ENCODE peak calls at places on chromosomes 13 and 19, in eight cellular contexts. One of them, this sample, is unnamed.

GRCh38 chr13:45769072-45769471 is 67.0 kb downstream of the CBY2 start:
- DNase-seq in H54: no peak
- DNase-seq in adrenal gland: no peak
- DNase-seq in body of pancreas: no peak
- DNase-seq in vagina: no peak
- DNase-seq in tibial nerve: no peak
- DNase-seq in lower leg skin: no peak
- DNase-seq in suprapubic skin: no peak
- DNase-seq in this sample: no peak

GRCh38 chr13:27024781-27025492 is 146.7 kb downstream of the USP12 start:
- DNase-seq in H54: no peak
- DNase-seq in adrenal gland: peak
- DNase-seq in body of pancreas: no peak
- DNase-seq in vagina: no peak
- DNase-seq in tibial nerve: no peak
- DNase-seq in lower leg skin: no peak
- DNase-seq in suprapubic skin: no peak
- DNase-seq in this sample: no peak

GRCh38 chr13:48567521-48568331 is 34.8 kb upstream of the RCBTB2 start:
- DNase-seq in H54: no peak
- DNase-seq in adrenal gland: peak
- DNase-seq in body of pancreas: no peak
- DNase-seq in vagina: no peak
- DNase-seq in tibial nerve: no peak
- DNase-seq in lower leg skin: no peak
- DNase-seq in suprapubic skin: no peak
- DNase-seq in this sample: no peak

GRCh38 chr19:18975864-18976263 is 34.8 kb upstream of the HOMER3 start:
- DNase-seq in H54: no peak
- DNase-seq in adrenal gland: no peak
- DNase-seq in body of pancreas: no peak
- DNase-seq in vagina: no peak
- DNase-seq in tibial nerve: no peak
- DNase-seq in lower leg skin: no peak
- DNase-seq in suprapubic skin: no peak
- DNase-seq in this sample: no peak

GRCh38 chr13:25218011-25218410 is 45.9 kb upstream of the AMER2 start:
- DNase-seq in H54: no peak
- DNase-seq in adrenal gland: no peak
- DNase-seq in body of pancreas: no peak
- DNase-seq in vagina: no peak
- DNase-seq in tibial nerve: no peak
- DNase-seq in lower leg skin: no peak
- DNase-seq in suprapubic skin: no peak
- DNase-seq in this sample: no peak

GRCh38 chr19:17671906-17672305 is 16.2 kb downstream of the UNC13A start:
- DNase-seq in H54: no peak
- DNase-seq in adrenal gland: no peak
- DNase-seq in body of pancreas: no peak
- DNase-seq in vagina: no peak
- DNase-seq in tibial nerve: no peak
- DNase-seq in lower leg skin: no peak
- DNase-seq in suprapubic skin: no peak
- DNase-seq in this sample: no peak

GRCh38 chr19:51807111-51807701 is 12.2 kb downstream of the FPR3 start:
- DNase-seq in H54: no peak
- DNase-seq in adrenal gland: peak
- DNase-seq in body of pancreas: no peak
- DNase-seq in vagina: no peak
- DNase-seq in tibial nerve: no peak
- DNase-seq in lower leg skin: no peak
- DNase-seq in suprapubic skin: no peak
- DNase-seq in this sample: no peak

GRCh38 chr13:70370924-70371323 is 262.7 kb upstream of the KLHL1 start:
- DNase-seq in H54: no peak
- DNase-seq in adrenal gland: no peak
- DNase-seq in body of pancreas: no peak
- DNase-seq in vagina: no peak
- DNase-seq in tibial nerve: no peak
- DNase-seq in lower leg skin: no peak
- DNase-seq in suprapubic skin: no peak
- DNase-seq in this sample: no peak

GRCh38 chr19:40424637-40425449 is 949 bp downstream of the SERTAD1 start:
- DNase-seq in H54: no peak
- DNase-seq in adrenal gland: no peak
- DNase-seq in body of pancreas: no peak
- DNase-seq in vagina: peak
- DNase-seq in tibial nerve: no peak
- DNase-seq in lower leg skin: no peak
- DNase-seq in suprapubic skin: no peak
- DNase-seq in this sample: no peak

GRCh38 chr19:56110515-56111448 is 10.3 kb downstream of the ZNF787 start:
- DNase-seq in H54: peak
- DNase-seq in adrenal gland: peak
- DNase-seq in body of pancreas: peak
- DNase-seq in vagina: no peak
- DNase-seq in tibial nerve: no peak
- DNase-seq in lower leg skin: no peak
- DNase-seq in suprapubic skin: peak
- DNase-seq in this sample: no peak

GRCh38 chr13:20161275-20161950 is 561 bp upstream of the GJA3 start:
- DNase-seq in H54: no peak
- DNase-seq in adrenal gland: peak
- DNase-seq in body of pancreas: no peak
- DNase-seq in vagina: peak
- DNase-seq in tibial nerve: no peak
- DNase-seq in lower leg skin: no peak
- DNase-seq in suprapubic skin: no peak
- DNase-seq in this sample: no peak

GRCh38 chr13:25143693-25144092 is 28.4 kb downstream of the AMER2 start:
- DNase-seq in H54: no peak
- DNase-seq in adrenal gland: no peak
- DNase-seq in body of pancreas: no peak
- DNase-seq in vagina: no peak
- DNase-seq in tibial nerve: no peak
- DNase-seq in lower leg skin: no peak
- DNase-seq in suprapubic skin: no peak
- DNase-seq in this sample: no peak

GRCh38 chr19:32403291-32403995 is 2.1 kb upstream of the DPY19L3 start:
- DNase-seq in H54: no peak
- DNase-seq in adrenal gland: no peak
- DNase-seq in body of pancreas: no peak
- DNase-seq in vagina: no peak
- DNase-seq in tibial nerve: no peak
- DNase-seq in lower leg skin: no peak
- DNase-seq in suprapubic skin: no peak
- DNase-seq in this sample: no peak

GRCh38 chr19:1267441-1268391 is 1.4 kb upstream of the CIRBP start:
- DNase-seq in H54: no peak
- DNase-seq in adrenal gland: peak
- DNase-seq in body of pancreas: peak
- DNase-seq in vagina: no peak
- DNase-seq in tibial nerve: no peak
- DNase-seq in lower leg skin: no peak
- DNase-seq in suprapubic skin: peak
- DNase-seq in this sample: no peak

DNA sequence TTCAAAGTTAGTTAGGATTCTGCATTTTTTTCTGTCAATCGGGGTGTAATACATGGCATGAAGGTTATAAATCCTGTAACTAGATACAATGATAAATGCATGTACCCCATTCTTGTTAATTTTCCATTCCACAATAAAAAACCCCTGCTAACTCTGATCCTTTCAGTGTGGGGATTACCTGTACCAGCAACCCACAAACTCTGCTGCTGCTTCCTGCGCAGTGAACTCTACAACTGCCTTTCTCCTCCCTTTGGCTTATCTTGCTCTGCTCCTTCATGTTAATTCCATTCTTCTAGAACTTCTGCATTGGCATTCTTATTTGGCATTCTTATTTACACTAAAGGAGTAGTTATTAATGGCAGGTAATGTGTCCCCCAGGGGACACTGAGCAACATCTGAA is 273.1 kb downstream of the KLF12 start:
- DNase-seq in H54: no peak
- DNase-seq in adrenal gland: no peak
- DNase-seq in body of pancreas: no peak
- DNase-seq in vagina: no peak
- DNase-seq in tibial nerve: no peak
- DNase-seq in lower leg skin: no peak
- DNase-seq in suprapubic skin: no peak
- DNase-seq in this sample: no peak
- TF ChIP-seq POLR2A in H54: no peak
- TF ChIP-seq POLR2A in adrenal gland: no peak
- TF ChIP-seq POLR2A in body of pancreas: no peak
- TF ChIP-seq POLR2A in vagina: no peak
- TF ChIP-seq POLR2A in tibial nerve: no peak
- TF ChIP-seq POLR2A in lower leg skin: no peak
- TF ChIP-seq POLR2A in suprapubic skin: no peak
- TF ChIP-seq POLR2A in this sample: no peak

DNA sequence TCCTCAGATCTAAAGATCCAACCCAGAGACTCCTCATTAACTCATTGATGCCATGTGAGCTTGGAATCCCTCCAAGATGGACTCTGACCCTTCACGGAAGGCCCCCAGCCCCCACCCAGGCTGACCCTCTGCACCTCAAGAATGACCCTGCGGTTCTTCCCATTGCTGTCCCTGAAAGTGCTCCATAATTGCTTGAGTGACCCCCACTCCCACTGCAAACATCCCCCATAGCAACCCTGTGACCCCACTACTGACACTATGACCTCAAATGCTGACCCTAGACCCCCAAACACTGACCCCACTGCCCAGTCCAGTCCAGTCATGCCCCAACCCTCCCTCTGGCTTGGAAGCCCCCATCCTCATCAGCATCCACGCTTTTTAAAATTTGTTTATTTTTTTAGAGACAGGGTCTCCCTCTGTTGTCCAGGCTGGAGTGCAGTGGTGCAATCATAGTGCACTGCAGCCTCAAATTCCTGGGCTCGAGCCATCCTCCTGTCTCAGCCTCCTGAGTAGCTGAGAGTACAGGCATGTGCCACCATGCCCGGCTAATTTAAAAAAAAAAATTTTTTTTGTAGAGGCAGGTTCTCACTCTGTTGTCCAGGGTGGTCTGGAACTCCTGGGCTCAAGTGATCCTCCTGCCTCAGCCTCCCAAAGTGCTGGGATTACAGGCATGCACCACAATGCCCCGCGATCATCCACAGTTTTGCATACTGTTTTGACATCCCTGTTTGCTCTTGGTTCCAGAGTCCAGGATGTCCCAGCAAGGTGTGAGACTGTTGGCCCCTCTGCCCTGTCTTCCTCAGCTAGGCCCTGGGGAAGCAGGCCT is 855 bp downstream of the LYL1 start:
- DNase-seq in H54: no peak
- DNase-seq in adrenal gland: no peak
- DNase-seq in body of pancreas: no peak
- DNase-seq in vagina: no peak
- DNase-seq in tibial nerve: no peak
- DNase-seq in lower leg skin: no peak
- DNase-seq in suprapubic skin: no peak
- DNase-seq in this sample: no peak
- TF ChIP-seq POLR2A in H54: no peak
- TF ChIP-seq POLR2A in adrenal gland: no peak
- TF ChIP-seq POLR2A in body of pancreas: no peak
- TF ChIP-seq POLR2A in vagina: no peak
- TF ChIP-seq POLR2A in tibial nerve: no peak
- TF ChIP-seq POLR2A in lower leg skin: no peak
- TF ChIP-seq POLR2A in suprapubic skin: no peak
- TF ChIP-seq POLR2A in this sample: no peak

DNA sequence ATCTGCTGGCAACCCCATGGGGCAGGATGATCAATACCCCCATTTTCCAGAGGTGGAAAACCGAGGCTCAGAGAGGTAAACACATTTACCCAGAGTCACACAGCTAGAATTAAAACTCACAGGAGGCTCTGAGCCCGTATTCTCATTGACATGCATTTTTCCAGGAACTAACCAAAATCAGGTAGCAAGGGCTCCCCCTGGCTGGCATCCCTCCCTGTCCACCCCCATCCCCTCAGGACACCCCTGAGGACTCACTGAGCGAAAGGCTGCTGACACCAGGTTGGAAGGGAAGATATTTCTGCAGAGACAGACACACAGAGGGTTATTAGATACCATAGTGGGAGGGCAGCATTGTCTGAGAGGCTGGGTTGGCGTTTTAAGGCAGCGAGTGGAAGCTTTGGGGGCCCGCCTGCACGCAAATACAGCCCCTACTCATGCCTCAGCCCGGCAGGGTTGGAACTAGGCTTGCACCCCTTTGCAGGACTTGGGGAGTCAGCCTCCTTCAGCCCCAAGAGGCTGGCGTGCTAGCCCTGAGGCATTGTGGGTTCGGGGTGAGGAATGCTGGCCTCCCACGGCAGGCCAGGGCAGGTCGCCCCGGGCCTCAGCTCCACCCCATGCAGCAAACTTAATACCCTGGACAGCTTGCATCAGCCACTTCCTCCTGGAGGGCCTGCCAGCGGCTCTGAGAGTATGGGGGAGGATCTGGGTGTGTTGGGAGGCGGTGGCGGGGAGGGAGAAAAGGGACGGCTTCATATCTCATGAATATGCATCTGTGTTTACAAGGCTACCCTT is 3.9 kb downstream of the SLC1A5 start:
- DNase-seq in H54: peak
- DNase-seq in adrenal gland: peak
- DNase-seq in body of pancreas: peak
- DNase-seq in vagina: peak
- DNase-seq in tibial nerve: peak
- DNase-seq in lower leg skin: peak
- DNase-seq in suprapubic skin: peak
- DNase-seq in this sample: peak
- TF ChIP-seq POLR2A in H54: no peak
- TF ChIP-seq POLR2A in adrenal gland: no peak
- TF ChIP-seq POLR2A in body of pancreas: peak
- TF ChIP-seq POLR2A in vagina: no peak
- TF ChIP-seq POLR2A in tibial nerve: no peak
- TF ChIP-seq POLR2A in lower leg skin: no peak
- TF ChIP-seq POLR2A in suprapubic skin: no peak
- TF ChIP-seq POLR2A in this sample: no peak

GRCh38 chr19:7920520-7921301 is 573 bp downstream of the SNAPC2 start:
- DNase-seq in H54: peak
- DNase-seq in adrenal gland: peak
- DNase-seq in body of pancreas: peak
- DNase-seq in vagina: peak
- DNase-seq in tibial nerve: peak
- DNase-seq in lower leg skin: peak
- DNase-seq in suprapubic skin: peak
- DNase-seq in this sample: peak

GRCh38 chr19:7921955-7922840 is 2.1 kb downstream of the SNAPC2 start:
- DNase-seq in H54: no peak
- DNase-seq in adrenal gland: peak
- DNase-seq in body of pancreas: no peak
- DNase-seq in vagina: no peak
- DNase-seq in tibial nerve: no peak
- DNase-seq in lower leg skin: no peak
- DNase-seq in suprapubic skin: no peak
- DNase-seq in this sample: no peak

GRCh38 chr19:7922841-7923205 is 2.7 kb downstream of the SNAPC2 start:
- DNase-seq in H54: no peak
- DNase-seq in adrenal gland: no peak
- DNase-seq in body of pancreas: no peak
- DNase-seq in vagina: no peak
- DNase-seq in tibial nerve: no peak
- DNase-seq in lower leg skin: no peak
- DNase-seq in suprapubic skin: no peak
- DNase-seq in this sample: no peak

GRCh38 chr19:7919681-7920519 is at the start of gene SNAPC2:
- DNase-seq in H54: peak
- DNase-seq in adrenal gland: peak
- DNase-seq in body of pancreas: peak
- DNase-seq in vagina: peak
- DNase-seq in tibial nerve: peak
- DNase-seq in lower leg skin: peak
- DNase-seq in suprapubic skin: peak
- DNase-seq in this sample: peak

GRCh38 chr19:7921302-7921954 is 1.3 kb downstream of the SNAPC2 start:
- DNase-seq in H54: no peak
- DNase-seq in adrenal gland: no peak
- DNase-seq in body of pancreas: no peak
- DNase-seq in vagina: no peak
- DNase-seq in tibial nerve: no peak
- DNase-seq in lower leg skin: no peak
- DNase-seq in suprapubic skin: no peak
- DNase-seq in this sample: no peak
- TF ChIP-seq POLR2A in H54: no peak
- TF ChIP-seq POLR2A in adrenal gland: no peak
- TF ChIP-seq POLR2A in body of pancreas: no peak
- TF ChIP-seq POLR2A in vagina: no peak
- TF ChIP-seq POLR2A in tibial nerve: no peak
- TF ChIP-seq POLR2A in lower leg skin: no peak
- TF ChIP-seq POLR2A in suprapubic skin: no peak
- TF ChIP-seq POLR2A in this sample: no peak